ENCODE peak calls at places on chromosomes 6 and 20, in nine cellular contexts. One of them, this sample, is unnamed.

GRCh38 chr6:38528196-38528965 is 111.3 kb downstream of the BTBD9 start:
- DNase-seq in GM06990: no peak
- DNase-seq in lower lobe of right lung: no peak
- DNase-seq in progenitor cell of endocrine pancreas: no peak
- DNase-seq in fibroblast of lung: peak; percentile 84
- DNase-seq in CD4-positive, alpha-beta T cell: no peak
- DNase-seq in foreskin fibroblast: no peak
- DNase-seq in left ventricle myocardium inferior: no peak
- DNase-seq in epithelial cell of proximal tubule: peak; percentile 56
- DNase-seq in this sample: no peak

GRCh38 chr20:16551601-16552419 is 21.4 kb downstream of the KIF16B start:
- DNase-seq in progenitor cell of endocrine pancreas: no peak
- DNase-seq in CD4-positive, alpha-beta T cell: no peak
- DNase-seq in left ventricle myocardium inferior: no peak
- DNase-seq in fibroblast of lung: no peak
- DNase-seq in GM06990: no peak
- DNase-seq in epithelial cell of proximal tubule: no peak
- DNase-seq in foreskin fibroblast: no peak
- DNase-seq in lower lobe of right lung: no peak
- DNase-seq in this sample: no peak

GRCh38 chr6:11772109-11772830 is 6.3 kb downstream of the ADTRP start:
- DNase-seq in epithelial cell of proximal tubule: peak; percentile 93
- DNase-seq in CD4-positive, alpha-beta T cell: no peak
- DNase-seq in progenitor cell of endocrine pancreas: no peak
- DNase-seq in GM06990: no peak
- DNase-seq in left ventricle myocardium inferior: no peak
- DNase-seq in fibroblast of lung: peak; percentile 99
- DNase-seq in foreskin fibroblast: peak; percentile 93
- DNase-seq in lower lobe of right lung: no peak
- DNase-seq in this sample: no peak

GRCh38 chr6:54238407-54238806 is 69.8 kb upstream of the TINAG start:
- DNase-seq in left ventricle myocardium inferior: no peak
- DNase-seq in GM06990: no peak
- DNase-seq in fibroblast of lung: peak; percentile 23
- DNase-seq in foreskin fibroblast: peak; percentile 91
- DNase-seq in progenitor cell of endocrine pancreas: no peak
- DNase-seq in epithelial cell of proximal tubule: no peak
- DNase-seq in CD4-positive, alpha-beta T cell: no peak
- DNase-seq in lower lobe of right lung: no peak
- DNase-seq in this sample: no peak

GRCh38 chr6:41785689-41786450 is 1.6 kb upstream of the TOMM6 start:
- DNase-seq in epithelial cell of proximal tubule: no peak
- DNase-seq in fibroblast of lung: peak; percentile 23
- DNase-seq in foreskin fibroblast: peak; percentile 47
- DNase-seq in CD4-positive, alpha-beta T cell: no peak
- DNase-seq in lower lobe of right lung: no peak
- DNase-seq in progenitor cell of endocrine pancreas: no peak
- DNase-seq in GM06990: no peak
- DNase-seq in left ventricle myocardium inferior: peak; percentile 35
- DNase-seq in this sample: no peak

GRCh38 chr20:13101701-13102100 is 92.9 kb downstream of the SPTLC3 start:
- DNase-seq in foreskin fibroblast: peak; percentile 58
- DNase-seq in progenitor cell of endocrine pancreas: no peak
- DNase-seq in lower lobe of right lung: no peak
- DNase-seq in CD4-positive, alpha-beta T cell: no peak
- DNase-seq in fibroblast of lung: peak; percentile 65
- DNase-seq in GM06990: no peak
- DNase-seq in epithelial cell of proximal tubule: no peak
- DNase-seq in left ventricle myocardium inferior: no peak
- DNase-seq in this sample: no peak

GRCh38 chr6:79544299-79544927 is 7.2 kb upstream of the LCA5 start:
- DNase-seq in epithelial cell of proximal tubule: peak; percentile 63
- DNase-seq in foreskin fibroblast: peak; percentile 4
- DNase-seq in fibroblast of lung: peak; percentile 89
- DNase-seq in CD4-positive, alpha-beta T cell: no peak
- DNase-seq in progenitor cell of endocrine pancreas: no peak
- DNase-seq in GM06990: peak; percentile 26
- DNase-seq in left ventricle myocardium inferior: no peak
- DNase-seq in lower lobe of right lung: no peak
- DNase-seq in this sample: no peak

GRCh38 chr20:53216856-53217576 is 244.9 kb downstream of the TSHZ2 start:
- DNase-seq in epithelial cell of proximal tubule: no peak
- DNase-seq in foreskin fibroblast: peak; percentile 1
- DNase-seq in left ventricle myocardium inferior: peak; percentile 66
- DNase-seq in GM06990: peak; percentile 47
- DNase-seq in fibroblast of lung: peak; percentile 58
- DNase-seq in lower lobe of right lung: peak; percentile 80
- DNase-seq in progenitor cell of endocrine pancreas: peak; percentile 87
- DNase-seq in CD4-positive, alpha-beta T cell: peak; percentile 69
- DNase-seq in this sample: peak; percentile 67

GRCh38 chr20:45450097-45450818 is 19.3 kb upstream of the WFDC2 start:
- DNase-seq in progenitor cell of endocrine pancreas: no peak
- DNase-seq in lower lobe of right lung: no peak
- DNase-seq in CD4-positive, alpha-beta T cell: no peak
- DNase-seq in fibroblast of lung: peak; percentile 30
- DNase-seq in foreskin fibroblast: peak; percentile 75
- DNase-seq in GM06990: no peak
- DNase-seq in left ventricle myocardium inferior: no peak
- DNase-seq in epithelial cell of proximal tubule: peak; percentile 54
- DNase-seq in this sample: no peak

DNA sequence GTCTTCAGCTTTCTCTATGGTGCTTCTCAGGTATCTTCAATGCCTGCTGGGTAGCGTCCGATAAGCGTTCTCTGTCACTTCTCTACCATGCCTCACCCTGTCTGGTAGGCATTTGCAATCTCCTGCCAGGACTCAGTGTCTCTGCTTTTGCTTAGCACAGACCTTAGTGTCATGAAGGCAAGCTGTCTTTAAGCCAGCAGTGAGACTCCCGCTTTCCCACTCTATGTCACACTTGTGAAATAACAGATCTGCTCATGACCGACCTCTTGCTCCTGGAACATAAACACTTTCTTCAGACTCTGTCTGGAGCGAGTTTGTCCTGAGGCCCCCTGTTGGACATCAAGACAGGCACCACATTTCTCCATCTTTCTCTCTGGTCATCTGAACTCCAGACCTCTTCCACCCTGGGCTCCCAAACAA is 17.0 kb downstream of the ADGRB3 start:
- DNase-seq in fibroblast of lung: no peak
- DNase-seq in left ventricle myocardium inferior: no peak
- DNase-seq in lower lobe of right lung: no peak
- DNase-seq in foreskin fibroblast: no peak
- DNase-seq in progenitor cell of endocrine pancreas: no peak
- DNase-seq in GM06990: no peak
- DNase-seq in CD4-positive, alpha-beta T cell: no peak
- DNase-seq in epithelial cell of proximal tubule: no peak
- DNase-seq in this sample: no peak
- TF ChIP-seq CTCF in fibroblast of lung: no peak
- TF ChIP-seq CTCF in left ventricle myocardium inferior: peak; percentile 9
- TF ChIP-seq CTCF in lower lobe of right lung: no peak
- TF ChIP-seq CTCF in foreskin fibroblast: no peak
- TF ChIP-seq CTCF in progenitor cell of endocrine pancreas: peak; percentile 30
- TF ChIP-seq CTCF in GM06990: no peak
- TF ChIP-seq CTCF in CD4-positive, alpha-beta T cell: no peak
- TF ChIP-seq CTCF in epithelial cell of proximal tubule: peak; percentile 16
- TF ChIP-seq CTCF in this sample: no peak

GRCh38 chr20:34516874-34517542 is 786 bp downstream of the DYNLRB1 start:
- DNase-seq in GM06990: no peak
- DNase-seq in CD4-positive, alpha-beta T cell: no peak
- DNase-seq in epithelial cell of proximal tubule: no peak
- DNase-seq in foreskin fibroblast: no peak
- DNase-seq in lower lobe of right lung: no peak
- DNase-seq in left ventricle myocardium inferior: no peak
- DNase-seq in fibroblast of lung: no peak
- DNase-seq in progenitor cell of endocrine pancreas: no peak
- DNase-seq in this sample: no peak

GRCh38 chr20:34515484-34516037 is 661 bp upstream of the DYNLRB1 start:
- DNase-seq in left ventricle myocardium inferior: peak; percentile 30
- DNase-seq in CD4-positive, alpha-beta T cell: peak; percentile 68
- DNase-seq in progenitor cell of endocrine pancreas: peak; percentile 62
- DNase-seq in GM06990: peak; percentile 83
- DNase-seq in lower lobe of right lung: peak; percentile 82
- DNase-seq in foreskin fibroblast: peak; percentile 74
- DNase-seq in epithelial cell of proximal tubule: no peak
- DNase-seq in fibroblast of lung: peak; percentile 56
- DNase-seq in this sample: peak; percentile 35

GRCh38 chr20:34512955-34513419 is 3.2 kb upstream of the DYNLRB1 start:
- DNase-seq in lower lobe of right lung: no peak
- DNase-seq in CD4-positive, alpha-beta T cell: no peak
- DNase-seq in progenitor cell of endocrine pancreas: no peak
- DNase-seq in foreskin fibroblast: no peak
- DNase-seq in left ventricle myocardium inferior: no peak
- DNase-seq in fibroblast of lung: no peak
- DNase-seq in GM06990: no peak
- DNase-seq in epithelial cell of proximal tubule: no peak
- DNase-seq in this sample: no peak

GRCh38 chr20:34514897-34515483 is 1.2 kb upstream of the DYNLRB1 start:
- DNase-seq in GM06990: no peak
- DNase-seq in foreskin fibroblast: no peak
- DNase-seq in progenitor cell of endocrine pancreas: no peak
- DNase-seq in CD4-positive, alpha-beta T cell: no peak
- DNase-seq in epithelial cell of proximal tubule: no peak
- DNase-seq in fibroblast of lung: no peak
- DNase-seq in lower lobe of right lung: no peak
- DNase-seq in left ventricle myocardium inferior: no peak
- DNase-seq in this sample: no peak

DNA sequence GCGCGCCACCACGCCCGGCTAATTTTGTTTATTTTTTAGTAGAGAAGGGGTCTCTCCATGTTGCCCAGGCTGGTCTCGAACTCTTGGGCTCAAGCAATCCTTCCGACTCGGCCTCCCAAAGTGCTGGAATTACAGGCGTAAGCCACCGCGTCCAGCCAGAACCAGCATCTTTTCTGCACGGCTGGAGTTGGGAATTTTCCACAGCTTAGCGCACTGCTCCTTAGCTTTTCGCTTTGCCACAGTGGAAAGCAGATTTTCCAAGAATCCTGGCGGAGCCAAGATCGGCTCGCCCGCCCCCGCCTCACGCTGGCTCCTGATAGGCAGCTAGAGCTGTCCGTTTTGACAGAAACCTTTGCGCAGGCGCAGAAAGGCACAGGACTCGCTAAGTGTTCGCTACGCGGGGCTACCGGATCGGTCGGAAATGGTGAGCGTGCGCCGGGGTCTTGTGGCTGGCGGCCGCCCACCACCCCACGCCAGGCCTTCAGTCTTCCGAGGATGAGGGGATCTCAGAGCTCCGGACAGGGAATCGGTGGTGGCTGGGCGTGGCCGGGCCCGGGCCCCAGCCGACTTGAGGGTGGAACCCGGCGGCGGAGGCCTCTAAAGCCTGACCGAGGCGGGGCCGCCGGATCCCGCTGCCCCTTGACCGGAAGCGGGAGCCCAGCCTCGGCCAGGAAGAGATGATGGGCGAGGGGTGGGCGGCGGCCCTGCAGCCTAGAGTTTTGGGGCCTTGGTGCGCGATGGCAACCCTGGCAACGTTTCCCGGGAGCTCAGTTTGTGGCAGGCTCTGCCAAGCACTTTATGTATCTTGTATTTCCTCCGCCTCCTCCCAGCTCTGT is at the start of gene DYNLRB1:
- DNase-seq in epithelial cell of proximal tubule: peak; percentile 70
- DNase-seq in progenitor cell of endocrine pancreas: peak; percentile 100
- DNase-seq in fibroblast of lung: peak; percentile 95
- DNase-seq in foreskin fibroblast: peak; percentile 98
- DNase-seq in left ventricle myocardium inferior: peak; percentile 97
- DNase-seq in CD4-positive, alpha-beta T cell: peak; percentile 95
- DNase-seq in lower lobe of right lung: peak; percentile 98
- DNase-seq in GM06990: peak; percentile 87
- DNase-seq in this sample: peak; percentile 94
- TF ChIP-seq CTCF in epithelial cell of proximal tubule: no peak
- TF ChIP-seq CTCF in progenitor cell of endocrine pancreas: no peak
- TF ChIP-seq CTCF in fibroblast of lung: no peak
- TF ChIP-seq CTCF in foreskin fibroblast: no peak
- TF ChIP-seq CTCF in left ventricle myocardium inferior: no peak
- TF ChIP-seq CTCF in CD4-positive, alpha-beta T cell: no peak
- TF ChIP-seq CTCF in lower lobe of right lung: no peak
- TF ChIP-seq CTCF in GM06990: no peak
- TF ChIP-seq CTCF in this sample: no peak

GRCh38 chr6:163811317-163811716 is 396.8 kb downstream of the QKI start:
- DNase-seq in foreskin fibroblast: no peak
- DNase-seq in GM06990: no peak
- DNase-seq in progenitor cell of endocrine pancreas: no peak
- DNase-seq in fibroblast of lung: no peak
- DNase-seq in epithelial cell of proximal tubule: no peak
- DNase-seq in lower lobe of right lung: no peak
- DNase-seq in left ventricle myocardium inferior: no peak
- DNase-seq in CD4-positive, alpha-beta T cell: no peak
- DNase-seq in this sample: no peak

GRCh38 chr6:163816441-163816840 is 401.9 kb downstream of the QKI start:
- DNase-seq in progenitor cell of endocrine pancreas: no peak
- DNase-seq in foreskin fibroblast: peak; percentile 6
- DNase-seq in GM06990: no peak
- DNase-seq in CD4-positive, alpha-beta T cell: no peak
- DNase-seq in epithelial cell of proximal tubule: no peak
- DNase-seq in left ventricle myocardium inferior: no peak
- DNase-seq in fibroblast of lung: peak; percentile 28
- DNase-seq in lower lobe of right lung: no peak
- DNase-seq in this sample: no peak

GRCh38 chr6:163815796-163816195 is 401.3 kb downstream of the QKI start:
- DNase-seq in left ventricle myocardium inferior: no peak
- DNase-seq in lower lobe of right lung: no peak
- DNase-seq in epithelial cell of proximal tubule: no peak
- DNase-seq in CD4-positive, alpha-beta T cell: no peak
- DNase-seq in fibroblast of lung: no peak
- DNase-seq in progenitor cell of endocrine pancreas: no peak
- DNase-seq in foreskin fibroblast: no peak
- DNase-seq in GM06990: no peak
- DNase-seq in this sample: no peak

GRCh38 chr6:163813979-163814493 is 399.5 kb downstream of the QKI start:
- DNase-seq in foreskin fibroblast: no peak
- DNase-seq in lower lobe of right lung: no peak
- DNase-seq in progenitor cell of endocrine pancreas: no peak
- DNase-seq in epithelial cell of proximal tubule: no peak
- DNase-seq in fibroblast of lung: no peak
- DNase-seq in left ventricle myocardium inferior: no peak
- DNase-seq in CD4-positive, alpha-beta T cell: no peak
- DNase-seq in GM06990: no peak
- DNase-seq in this sample: no peak

GRCh38 chr6:163814494-163815364 is 400.2 kb downstream of the QKI start:
- DNase-seq in left ventricle myocardium inferior: no peak
- DNase-seq in progenitor cell of endocrine pancreas: no peak
- DNase-seq in GM06990: no peak
- DNase-seq in CD4-positive, alpha-beta T cell: no peak
- DNase-seq in foreskin fibroblast: peak; percentile 87
- DNase-seq in fibroblast of lung: peak; percentile 97
- DNase-seq in lower lobe of right lung: no peak
- DNase-seq in epithelial cell of proximal tubule: peak; percentile 68
- DNase-seq in this sample: no peak
- TF ChIP-seq CTCF in left ventricle myocardium inferior: no peak
- TF ChIP-seq CTCF in progenitor cell of endocrine pancreas: no peak
- TF ChIP-seq CTCF in GM06990: no peak
- TF ChIP-seq CTCF in CD4-positive, alpha-beta T cell: no peak
- TF ChIP-seq CTCF in foreskin fibroblast: no peak
- TF ChIP-seq CTCF in fibroblast of lung: no peak
- TF ChIP-seq CTCF in lower lobe of right lung: no peak
- TF ChIP-seq CTCF in epithelial cell of proximal tubule: peak; percentile 19
- TF ChIP-seq CTCF in this sample: no peak

DNA sequence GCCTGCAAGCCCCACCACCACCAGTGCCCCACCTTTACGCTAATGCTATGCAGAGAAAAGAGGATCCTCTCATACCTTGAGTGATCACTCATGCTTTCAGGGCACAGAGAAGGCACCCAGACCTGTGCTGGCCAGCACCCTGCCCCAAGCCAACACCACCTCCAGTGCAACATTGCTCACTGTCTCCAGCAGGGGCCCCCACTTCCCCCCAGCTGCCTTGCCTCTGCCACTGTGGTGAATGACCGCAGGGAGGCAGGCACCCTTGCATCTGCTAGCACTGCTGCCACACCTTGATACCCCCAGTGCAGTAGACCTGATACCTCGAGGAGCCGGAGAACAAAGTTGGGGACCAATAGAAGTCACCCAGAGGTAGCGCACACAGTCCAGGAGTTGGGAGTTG is 139.2 kb upstream of the PLN start:
- DNase-seq in progenitor cell of endocrine pancreas: no peak
- DNase-seq in foreskin fibroblast: no peak
- DNase-seq in left ventricle myocardium inferior: no peak
- DNase-seq in CD4-positive, alpha-beta T cell: no peak
- DNase-seq in fibroblast of lung: no peak
- DNase-seq in epithelial cell of proximal tubule: no peak
- DNase-seq in lower lobe of right lung: no peak
- DNase-seq in GM06990: no peak
- DNase-seq in this sample: no peak
- TF ChIP-seq CTCF in progenitor cell of endocrine pancreas: no peak
- TF ChIP-seq CTCF in foreskin fibroblast: no peak
- TF ChIP-seq CTCF in left ventricle myocardium inferior: no peak
- TF ChIP-seq CTCF in CD4-positive, alpha-beta T cell: no peak
- TF ChIP-seq CTCF in fibroblast of lung: no peak
- TF ChIP-seq CTCF in epithelial cell of proximal tubule: no peak
- TF ChIP-seq CTCF in lower lobe of right lung: no peak
- TF ChIP-seq CTCF in GM06990: no peak
- TF ChIP-seq CTCF in this sample: no peak

This sample was measured in natural killer cell.